ENCODE peak calls at places on chromosomes 5 and 9, in five cellular contexts. One of them, this sample, is unnamed.

GRCh38 chr5:61884242-61884855 is 421.7 kb upstream of the KIF2A start:
- DNase-seq in transverse colon: no peak
- DNase-seq in CD8-positive, alpha-beta T cell: no peak
- DNase-seq in left ventricle myocardium inferior: no peak
- DNase-seq in cardiac muscle cell: no peak
- DNase-seq in this sample: peak

GRCh38 chr5:133930061-133930823 is 38.2 kb downstream of the C5orf15 start:
- DNase-seq in cardiac muscle cell: peak
- DNase-seq in CD8-positive, alpha-beta T cell: peak
- DNase-seq in transverse colon: peak
- DNase-seq in left ventricle myocardium inferior: no peak
- DNase-seq in this sample: no peak

GRCh38 chr5:1324719-1325190 is 20.1 kb downstream of the CLPTM1L start:
- DNase-seq in left ventricle myocardium inferior: no peak
- DNase-seq in cardiac muscle cell: no peak
- DNase-seq in CD8-positive, alpha-beta T cell: no peak
- DNase-seq in transverse colon: no peak
- DNase-seq in this sample: no peak

GRCh38 chr5:62275581-62275980 is 30.4 kb upstream of the KIF2A start:
- DNase-seq in cardiac muscle cell: no peak
- DNase-seq in CD8-positive, alpha-beta T cell: no peak
- DNase-seq in left ventricle myocardium inferior: no peak
- DNase-seq in transverse colon: no peak
- DNase-seq in this sample: no peak

GRCh38 chr5:138029944-138030343 is 2.9 kb downstream of the FAM13B start:
- DNase-seq in left ventricle myocardium inferior: no peak
- DNase-seq in cardiac muscle cell: no peak
- DNase-seq in transverse colon: no peak
- DNase-seq in CD8-positive, alpha-beta T cell: no peak
- DNase-seq in this sample: no peak

GRCh38 chr9:92506184-92506857 is 24.0 kb upstream of the ASPN start:
- DNase-seq in transverse colon: no peak
- DNase-seq in cardiac muscle cell: peak
- DNase-seq in left ventricle myocardium inferior: no peak
- DNase-seq in CD8-positive, alpha-beta T cell: no peak
- DNase-seq in this sample: no peak

GRCh38 chr5:150057052-150057451 is 29.3 kb downstream of the CSF1R start:
- DNase-seq in left ventricle myocardium inferior: no peak
- DNase-seq in transverse colon: no peak
- DNase-seq in cardiac muscle cell: no peak
- DNase-seq in CD8-positive, alpha-beta T cell: no peak
- DNase-seq in this sample: no peak

GRCh38 chr9:8877753-8878494 is 1078.3 kb upstream of the DMAC1 start:
- DNase-seq in transverse colon: no peak
- DNase-seq in CD8-positive, alpha-beta T cell: no peak
- DNase-seq in cardiac muscle cell: no peak
- DNase-seq in left ventricle myocardium inferior: no peak
- DNase-seq in this sample: no peak

GRCh38 chr5:33828611-33829286 is 63.0 kb downstream of the ADAMTS12 start:
- DNase-seq in left ventricle myocardium inferior: no peak
- DNase-seq in CD8-positive, alpha-beta T cell: no peak
- DNase-seq in transverse colon: no peak
- DNase-seq in cardiac muscle cell: no peak
- DNase-seq in this sample: no peak

GRCh38 chr5:124285733-124286132 is 460.7 kb downstream of the ZNF608 start:
- DNase-seq in CD8-positive, alpha-beta T cell: no peak
- DNase-seq in left ventricle myocardium inferior: no peak
- DNase-seq in transverse colon: no peak
- DNase-seq in cardiac muscle cell: no peak
- DNase-seq in this sample: no peak

GRCh38 chr5:124285071-124285470 is 461.4 kb downstream of the ZNF608 start:
- DNase-seq in CD8-positive, alpha-beta T cell: no peak
- DNase-seq in left ventricle myocardium inferior: no peak
- DNase-seq in transverse colon: no peak
- DNase-seq in cardiac muscle cell: no peak
- DNase-seq in this sample: no peak

GRCh38 chr5:124287813-124288212 is 458.6 kb downstream of the ZNF608 start:
- DNase-seq in left ventricle myocardium inferior: no peak
- DNase-seq in transverse colon: no peak
- DNase-seq in cardiac muscle cell: no peak
- DNase-seq in CD8-positive, alpha-beta T cell: no peak
- DNase-seq in this sample: no peak

GRCh38 chr5:124289122-124289521 is 457.3 kb downstream of the ZNF608 start:
- DNase-seq in transverse colon: peak
- DNase-seq in CD8-positive, alpha-beta T cell: no peak
- DNase-seq in cardiac muscle cell: no peak
- DNase-seq in left ventricle myocardium inferior: peak
- DNase-seq in this sample: no peak

DNA sequence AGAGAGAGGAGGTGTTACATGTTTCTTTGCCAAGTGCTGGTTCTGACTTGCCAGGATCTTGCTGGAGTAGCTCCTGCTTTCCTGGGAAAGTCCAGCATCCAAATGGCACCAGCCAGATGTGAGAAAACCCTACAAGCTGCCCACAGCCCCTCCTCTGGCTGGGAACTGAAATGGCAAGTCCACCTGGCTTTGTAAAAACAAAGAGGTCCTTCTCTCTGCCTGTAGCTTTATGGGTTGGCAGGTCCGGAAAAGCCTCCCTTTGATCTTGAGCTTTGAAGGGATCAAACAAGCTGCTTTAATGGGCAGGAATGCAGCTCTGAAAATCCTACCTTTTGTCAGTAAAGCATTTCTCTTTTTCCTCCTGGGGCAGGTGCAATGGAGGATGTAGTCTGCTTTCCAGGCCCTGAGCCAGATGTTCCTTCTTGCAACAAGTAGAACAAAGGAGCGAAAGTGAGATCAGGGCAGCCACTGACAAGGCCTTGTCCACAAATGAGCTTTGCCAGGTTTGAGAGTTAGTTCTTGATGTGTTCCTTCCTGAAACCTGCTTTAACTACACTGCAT is 456.7 kb downstream of the ZNF608 start:
- DNase-seq in cardiac muscle cell: no peak
- DNase-seq in left ventricle myocardium inferior: no peak
- DNase-seq in transverse colon: peak
- DNase-seq in CD8-positive, alpha-beta T cell: no peak
- DNase-seq in this sample: no peak
- TF ChIP-seq CTCF in cardiac muscle cell: no peak
- TF ChIP-seq CTCF in left ventricle myocardium inferior: peak
- TF ChIP-seq CTCF in transverse colon: no peak
- TF ChIP-seq CTCF in CD8-positive, alpha-beta T cell: no peak
- TF ChIP-seq CTCF in this sample: no peak

DNA sequence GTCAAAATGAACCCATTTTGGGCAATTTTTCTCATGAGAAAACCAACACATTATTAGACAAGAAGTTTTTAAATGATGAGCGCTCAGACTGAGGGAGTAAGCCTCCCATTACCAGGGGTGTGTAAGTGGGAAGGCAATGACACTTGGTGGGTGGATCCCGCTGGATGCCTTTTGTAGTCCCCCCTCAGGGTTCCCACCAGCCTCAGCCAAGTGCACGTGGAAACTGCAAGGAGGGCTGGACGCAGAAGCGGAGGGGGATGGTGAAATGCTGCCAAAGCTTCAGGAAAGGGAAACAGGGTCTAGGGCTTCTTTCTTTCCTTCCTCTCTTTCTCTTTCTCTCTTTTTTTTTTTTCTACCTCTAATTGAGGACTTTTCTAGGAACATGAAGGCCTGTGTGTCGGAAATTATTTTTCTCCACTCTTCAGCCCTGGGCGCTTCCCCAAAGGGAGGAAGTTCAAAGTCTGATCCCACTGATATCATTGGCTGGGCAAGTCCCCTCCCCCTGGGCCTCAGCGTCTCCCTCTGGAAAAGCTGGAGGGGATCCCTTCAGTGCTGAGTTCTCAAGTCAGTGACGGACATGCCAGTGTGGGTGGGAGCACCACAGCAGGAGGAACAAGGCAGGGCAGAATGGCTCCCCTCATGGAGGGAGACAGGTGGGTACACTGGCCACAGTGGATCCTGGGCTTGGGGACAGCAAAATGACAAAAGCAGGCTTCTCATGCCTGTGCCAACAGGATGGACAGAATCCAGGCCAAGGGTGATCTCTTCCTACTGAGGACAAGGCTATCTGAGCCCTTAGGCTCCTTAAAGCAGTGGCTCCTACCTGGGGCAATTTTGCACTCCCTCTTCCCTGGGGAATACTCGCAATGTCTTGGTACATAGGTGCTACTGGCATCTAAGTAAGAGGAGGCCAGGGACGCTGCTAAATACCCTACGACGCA is 24.0 kb upstream of the SLC25A51 start:
- DNase-seq in CD8-positive, alpha-beta T cell: no peak
- DNase-seq in left ventricle myocardium inferior: no peak
- DNase-seq in cardiac muscle cell: no peak
- DNase-seq in transverse colon: no peak
- DNase-seq in this sample: no peak
- H3K4me3 ChIP-seq in CD8-positive, alpha-beta T cell: no peak
- H3K4me3 ChIP-seq in left ventricle myocardium inferior: no peak
- H3K4me3 ChIP-seq in cardiac muscle cell: no peak
- H3K4me3 ChIP-seq in transverse colon: no peak
- H3K4me3 ChIP-seq in this sample: no peak

GRCh38 chr5:143957455-143957854 is 145.5 kb downstream of the HMHB1 start:
- DNase-seq in cardiac muscle cell: no peak
- DNase-seq in CD8-positive, alpha-beta T cell: no peak
- DNase-seq in transverse colon: no peak
- DNase-seq in left ventricle myocardium inferior: no peak
- DNase-seq in this sample: no peak
- TF ChIP-seq CTCF in cardiac muscle cell: peak
- TF ChIP-seq CTCF in CD8-positive, alpha-beta T cell: no peak
- TF ChIP-seq CTCF in transverse colon: no peak
- TF ChIP-seq CTCF in left ventricle myocardium inferior: peak
- TF ChIP-seq CTCF in this sample: peak

GRCh38 chr5:176619203-176619568 is 9.2 kb upstream of the GPRIN1 start:
- DNase-seq in transverse colon: peak
- DNase-seq in CD8-positive, alpha-beta T cell: peak
- DNase-seq in left ventricle myocardium inferior: peak
- DNase-seq in cardiac muscle cell: peak
- DNase-seq in this sample: peak
- H3K4me3 ChIP-seq in transverse colon: peak
- H3K4me3 ChIP-seq in CD8-positive, alpha-beta T cell: peak
- H3K4me3 ChIP-seq in left ventricle myocardium inferior: peak
- H3K4me3 ChIP-seq in cardiac muscle cell: no peak
- H3K4me3 ChIP-seq in this sample: no peak

This sample was measured in kidney epithelial cell.